ENCODE peak calls at places on chromosomes 6 and 20, in nine cellular contexts. K, Q, C, Y, X, H, W, P and N are unnamed samples.

GRCh38 chr6:51753635-51754034 is 333.8 kb downstream of the PKHD1 start:
- DNase-seq in K (no peak), Q (no peak), C (no peak), Y (no peak), X (no peak), H (no peak), W (peak; percentile 52), P (no peak), N (no peak)

GRCh38 chr6:41704028-41704427 is 31.4 kb downstream of the TFEB start:
- DNase-seq in K (no peak), Q (no peak), C (no peak), Y (no peak), X (no peak), H (no peak), W (no peak), P (no peak), N (no peak)

GRCh38 chr20:61814726-61815125 is 251.0 kb downstream of the TAF4 start:
- DNase-seq in K (no peak), Q (no peak), C (no peak), Y (no peak), X (no peak), H (no peak), W (no peak), P (peak; percentile 31), N (no peak)

GRCh38 chr6:67679566-67680296 is 955.4 kb upstream of the ADGRB3 start:
- DNase-seq in K (no peak), Q (no peak), C (no peak), Y (no peak), X (no peak), H (no peak), W (no peak), P (no peak), N (no peak)

GRCh38 chr6:111464184-111464583 is 18.8 kb downstream of the REV3L start:
- DNase-seq in K (no peak), Q (no peak), C (no peak), Y (no peak), X (no peak), H (no peak), W (no peak), P (no peak), N (no peak)

GRCh38 chr20:40513010-40513409 is 176.0 kb downstream of the MAFB start:
- DNase-seq in K (no peak), Q (no peak), C (no peak), Y (no peak), X (no peak), H (no peak), W (no peak), P (no peak), N (no peak)

GRCh38 chr6:91462236-91462635 is 875.4 kb upstream of the MAP3K7 start:
- DNase-seq in K (no peak), Q (no peak), C (peak; percentile 33), Y (no peak), X (no peak), H (peak; percentile 28), W (no peak), P (no peak), N (no peak)

GRCh38 chr20:44911264-44911921 is 1.5 kb downstream of the PABPC1L start:
- DNase-seq in K (peak; percentile 19), Q (no peak), C (no peak), Y (peak; percentile 77), X (no peak), H (peak; percentile 51), W (no peak), P (peak; percentile 87), N (no peak)

GRCh38 chr20:62143976-62144825 is 632 bp downstream of the SS18L1 start:
- DNase-seq in K (peak; percentile 60), Q (no peak), C (no peak), Y (peak; percentile 74), X (peak; percentile 41), H (peak; percentile 66), W (peak; percentile 72), P (peak; percentile 91), N (no peak)

GRCh38 chr6:15892369-15892768 is 229.5 kb upstream of the DTNBP1 start:
- DNase-seq in K (no peak), Q (no peak), C (no peak), Y (peak; percentile 86), X (no peak), H (peak; percentile 61), W (no peak), P (no peak), N (no peak)

GRCh38 chr6:27188885-27189418 is 58.5 kb upstream of the PRSS16 start:
- DNase-seq in K (peak; percentile 59), Q (no peak), C (peak; percentile 59), Y (peak; percentile 88), X (peak; percentile 48), H (peak; percentile 86), W (peak; percentile 65), P (no peak), N (no peak)

GRCh38 chr6:148723484-148723883 is 23.3 kb upstream of the UST start:
- DNase-seq in K (no peak), Q (no peak), C (peak; percentile 88), Y (peak; percentile 70), X (no peak), H (peak; percentile 88), W (no peak), P (no peak), N (no peak)

GRCh38 chr6:149723771-149724417 is 6.0 kb upstream of the LATS1 start:
- DNase-seq in K (peak; percentile 31), Q (no peak), C (peak; percentile 47), Y (peak; percentile 87), X (peak; percentile 57), H (peak; percentile 84), W (peak; percentile 41), P (no peak), N (no peak)

GRCh38 chr6:169639653-169640278 is 62.1 kb downstream of the WDR27 start:
- DNase-seq in K (no peak), Q (no peak), C (no peak), Y (no peak), X (no peak), H (no peak), W (no peak), P (no peak), N (no peak)

GRCh38 chr20:50690979-50691584 is at the start of gene RIPOR3:
- DNase-seq in K (no peak), Q (no peak), C (no peak), Y (peak; percentile 49), X (peak; percentile 27), H (no peak), W (peak; percentile 45), P (no peak), N (no peak)

GRCh38 chr6:19865178-19865577 is 28.0 kb downstream of the ID4 start:
- DNase-seq in K (no peak), Q (no peak), C (no peak), Y (no peak), X (no peak), H (no peak), W (no peak), P (no peak), N (no peak)

GRCh38 chr20:61874421-61875068 is 191.1 kb downstream of the TAF4 start:
- DNase-seq in K (no peak), Q (no peak), C (no peak), Y (no peak), X (no peak), H (peak; percentile 14), W (peak; percentile 67), P (peak; percentile 68), N (no peak)

GRCh38 chr6:44682280-44682679 is 294.8 kb downstream of the CDC5L start:
- DNase-seq in K (no peak), Q (no peak), C (no peak), Y (no peak), X (no peak), H (no peak), W (no peak), P (no peak), N (no peak)

GRCh38 chr20:1478566-1478965 is 11.9 kb upstream of the NSFL1C start:
- DNase-seq in K (no peak), Q (no peak), C (no peak), Y (peak; percentile 23), X (no peak), H (peak; percentile 21), W (no peak), P (no peak), N (no peak)

GRCh38 chr6:1527098-1527497 is 82.6 kb upstream of the FOXC1 start:
- DNase-seq in K (peak; percentile 61), Q (no peak), C (peak; percentile 6), Y (peak; percentile 80), X (no peak), H (peak; percentile 66), W (peak; percentile 63), P (no peak), N (no peak)
- H3K27ac ChIP-seq in K (peak overlapping the region; percentile 58), Q (peak overlapping the region; percentile 78), C (no peak overlapping the region), Y (no peak overlapping the region), X (peak overlapping the region; percentile 55), H (no peak overlapping the region), W (peak overlapping the region; percentile 44), P (no peak overlapping the region), N (peak overlapping the region; percentile 33)

DNA sequence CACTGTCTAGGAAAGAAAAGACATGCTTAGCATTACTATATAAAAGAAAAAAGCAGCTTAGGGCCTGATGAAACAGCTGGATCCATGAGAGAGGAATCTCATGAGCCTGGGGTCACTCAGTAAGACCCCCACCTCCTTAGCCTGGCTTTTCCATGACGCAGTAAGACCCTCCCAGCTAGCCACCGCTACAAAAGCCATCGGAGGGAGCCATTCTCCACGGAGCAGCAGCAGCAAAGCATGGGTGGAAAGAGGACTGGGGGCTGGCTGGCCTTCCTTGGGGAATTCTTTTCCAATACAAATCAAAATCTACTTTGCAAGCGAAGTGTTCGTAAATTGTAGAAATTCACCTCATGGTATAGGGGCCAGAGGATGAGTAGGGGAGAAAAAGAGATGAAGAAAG is 91.8 kb downstream of the SOD2 start:
- DNase-seq in K (no peak), Q (no peak), C (no peak), Y (no peak), X (no peak), H (no peak), W (no peak), P (no peak), N (no peak)
- TF ChIP-seq CTCF in K (no peak), Q (no peak), C (no peak), Y (no peak), X (no peak), H (no peak), W (no peak), P (no peak), N (no peak)

DNA sequence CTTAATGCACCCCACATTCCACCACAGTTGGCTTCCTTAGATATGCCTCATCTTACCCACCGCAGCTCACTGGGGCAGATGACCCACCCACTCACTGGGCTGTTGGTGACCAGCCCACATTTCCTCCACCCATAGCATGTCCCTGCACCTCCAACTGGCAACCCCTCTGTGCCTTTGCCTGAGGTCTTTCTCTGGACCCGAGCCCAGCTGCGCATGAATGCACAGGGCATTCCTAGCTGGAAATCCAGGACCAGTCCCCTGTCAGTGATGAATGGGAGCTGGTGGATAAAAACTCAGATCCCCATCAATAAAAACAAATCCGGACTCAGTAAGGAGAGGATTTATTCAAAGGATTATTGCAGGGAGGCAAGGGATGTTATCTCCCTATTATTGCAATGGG is 75.0 kb downstream of the ISM1 start:
- DNase-seq in K (no peak), Q (no peak), C (no peak), Y (no peak), X (no peak), H (no peak), W (no peak), P (no peak), N (no peak)
- H3K27ac ChIP-seq in K (no peak overlapping the region), Q (no peak overlapping the region), C (no peak overlapping the region), Y (no peak overlapping the region), X (no peak overlapping the region), H (no peak overlapping the region), W (no peak overlapping the region), P (no peak overlapping the region), N (no peak overlapping the region)

GRCh38 chr20:14259691-14260090 is 77.7 kb downstream of the FLRT3 start:
- DNase-seq in K (no peak), Q (no peak), C (no peak), Y (no peak), X (no peak), H (no peak), W (no peak), P (no peak), N (no peak)

GRCh38 chr20:14264869-14265268 is 72.5 kb downstream of the FLRT3 start:
- DNase-seq in K (no peak), Q (no peak), C (no peak), Y (peak; percentile 20), X (no peak), H (peak; percentile 28), W (no peak), P (no peak), N (no peak)
- TF ChIP-seq CTCF in K (no peak), Q (no peak), C (peak; percentile 56), Y (peak; percentile 7), X (no peak), H (peak; percentile 42), W (no peak), P (no peak), N (no peak)